ENCODE peak calls at places on chromosomes 4 and X, in four cellular contexts. E is heart left ventricle, S is RWPE1, X is HCT116. C is an unnamed sample.

GRCh38 chrX:21174439-21174838 is 199.8 kb upstream of the CNKSR2 start:
- DNase-seq in S (no peak), X (no peak), E (no peak), C (no peak)

GRCh38 chr4:74161676-74162450 is 3.9 kb downstream of the MTHFD2L start:
- DNase-seq in S (no peak), X (no peak), E (no peak), C (no peak)

GRCh38 chrX:110120025-110120424 is 117.1 kb downstream of the TMEM164 start:
- DNase-seq in S (no peak), E (no peak), X (no peak), C (no peak)

GRCh38 chr4:162241857-162242256 is 78.1 kb upstream of the FSTL5 start:
- DNase-seq in E (no peak), X (no peak), S (no peak), C (no peak)

GRCh38 chrX:76517544-76517943 is 90.0 kb downstream of the MAGEE1 start:
- DNase-seq in S (no peak), X (no peak), E (no peak), C (no peak)

GRCh38 chrX:71603618-71604017 is 14.7 kb downstream of the CXCR3 start:
- DNase-seq in S (no peak), X (peak), E (no peak), C (no peak)

GRCh38 chr4:102089850-102090621 is 255.2 kb downstream of the SLC39A8 start:
- DNase-seq in E (no peak), X (no peak), S (no peak), C (no peak)

GRCh38 chrX:49066278-49066677 is 7.5 kb downstream of the CCDC120 start:
- DNase-seq in S (no peak), E (no peak), X (no peak), C (no peak)

GRCh38 chr4:122636697-122637096 is 15.8 kb upstream of the IL21 start:
- DNase-seq in E (no peak), S (no peak), X (no peak), C (no peak)

GRCh38 chr4:813900-814299 is 12.0 kb downstream of the CPLX1 start:
- DNase-seq in E (no peak), S (no peak), X (no peak), C (no peak)

GRCh38 chr4:80393246-80393969 is 57.9 kb downstream of the CFAP299 start:
- DNase-seq in S (peak), X (no peak), E (no peak), C (no peak)

GRCh38 chr4:808860-809570 is 16.9 kb downstream of the CPLX1 start:
- DNase-seq in X (no peak), E (no peak), S (no peak), C (no peak)

GRCh38 chr4:41835321-41835995 is 86.9 kb upstream of the PHOX2B start:
- DNase-seq in S (no peak), E (no peak), X (no peak), C (no peak)

GRCh38 chr4:98939446-98939845 is 10.5 kb upstream of the EIF4E start:
- DNase-seq in S (no peak), X (no peak), E (no peak), C (no peak)

GRCh38 chrX:153727108-153727931 is 2.7 kb downstream of the ABCD1 start:
- DNase-seq in S (peak), E (peak), X (no peak), C (no peak)

GRCh38 chr4:118776166-118776954 is 59.6 kb downstream of the SEC24D start:
- DNase-seq in X (no peak), E (no peak), S (no peak), C (no peak)

GRCh38 chr4:118774321-118774720 is 61.6 kb downstream of the SEC24D start:
- DNase-seq in X (no peak), E (no peak), S (no peak), C (no peak)

GRCh38 chr4:118775405-118775804 is 60.5 kb downstream of the SEC24D start:
- DNase-seq in S (no peak), X (no peak), E (no peak), C (no peak)

GRCh38 chr4:118773082-118773792 is 62.7 kb downstream of the SEC24D start:
- DNase-seq in X (no peak), E (no peak), S (no peak), C (no peak)

GRCh38 chr4:118774989-118775388 is 60.9 kb downstream of the SEC24D start:
- DNase-seq in X (no peak), E (no peak), S (no peak), C (no peak)
- H3K27ac ChIP-seq in X (no peak), E (peak), S (no peak), C (no peak)

GRCh38 chr4:48015678-48016077 is 803 bp downstream of the CNGA1 start:
- DNase-seq in X (no peak), E (no peak), S (no peak), C (no peak)

GRCh38 chr4:48012819-48013218 is 3.7 kb downstream of the CNGA1 start:
- DNase-seq in E (no peak), X (no peak), S (no peak), C (no peak)

GRCh38 chr4:48015216-48015615 is 1.3 kb downstream of the CNGA1 start:
- DNase-seq in X (no peak), S (peak), E (no peak), C (no peak)

GRCh38 chr4:48008021-48008596 is 8.4 kb downstream of the CNGA1 start:
- DNase-seq in E (no peak), S (no peak), X (peak), C (no peak)

GRCh38 chr4:48011722-48012121 is 4.8 kb downstream of the CNGA1 start:
- DNase-seq in S (no peak), E (no peak), X (no peak), C (no peak)
- H3K27ac ChIP-seq in S (no peak), E (no peak), X (no peak), C (no peak)

GRCh38 chr4:113784497-113785254 is 23.1 kb upstream of the CAMK2D start:
- DNase-seq in S (peak), X (peak), E (no peak), C (no peak)
- H3K27ac ChIP-seq in S (peak), X (no peak), E (peak), C (no peak)

DNA sequence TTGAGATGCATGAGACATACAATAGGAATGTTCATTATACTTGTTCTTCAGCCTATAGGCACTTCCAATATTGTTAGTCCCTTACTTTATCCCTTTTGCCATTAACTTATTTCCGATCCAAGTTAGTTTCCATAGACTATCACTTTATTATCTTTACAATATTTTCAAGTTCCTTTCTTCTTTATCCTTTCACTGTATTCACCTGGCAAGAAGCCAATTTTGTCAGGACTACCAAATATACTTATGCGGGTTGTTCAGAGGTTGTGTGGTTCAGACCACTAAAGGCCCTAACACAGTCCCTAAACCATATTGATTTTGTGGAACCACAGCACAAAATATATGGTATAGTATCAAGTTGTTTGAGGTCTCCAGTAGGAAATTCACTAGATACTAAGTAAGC is 245.0 kb upstream of the HTR2C start:
- DNase-seq in S (no peak), X (no peak), E (no peak), C (no peak)
- H3K27ac ChIP-seq in S (no peak), X (no peak), E (no peak), C (no peak)

GRCh38 chr4:184844742-184845141 is 19.0 kb upstream of the ACSL1 start:
- DNase-seq in X (no peak), E (no peak), S (no peak), C (no peak)
- H3K27ac ChIP-seq in X (no peak), E (no peak), S (peak), C (no peak)

GRCh38 chrX:28312965-28313364 is 274.3 kb upstream of the IL1RAPL1 start:
- DNase-seq in X (no peak), E (no peak), S (no peak), C (no peak)

GRCh38 chrX:28312259-28312658 is 275.0 kb upstream of the IL1RAPL1 start:
- DNase-seq in E (no peak), X (no peak), S (no peak), C (no peak)
- H3K27ac ChIP-seq in E (no peak), X (no peak), S (no peak), C (no peak)

GRCh38 chr4:7276538-7276937 is 84.2 kb downstream of the SORCS2 start:
- DNase-seq in X (no peak), S (no peak), E (no peak), C (no peak)
- H3K27ac ChIP-seq in X (no peak), S (no peak), E (no peak), C (no peak)

GRCh38 chrX:75276666-75277065 is 2.8 kb downstream of the UPRT start:
- DNase-seq in S (no peak), X (no peak), E (no peak), C (no peak)
- H3K27ac ChIP-seq in S (no peak), X (no peak), E (no peak), C (no peak)

GRCh38 chr4:3303840-3304715 is 11.3 kb downstream of the RGS12 start:
- DNase-seq in E (no peak), X (no peak), S (no peak), C (no peak)
- H3K27ac ChIP-seq in E (no peak), X (no peak), S (no peak), C (no peak)

C was measured in iPS DF 6.9.